ENCODE peak calls at places on chromosomes 3 and 15, in ten cellular contexts. O is stimulated activated CD8-positive, alpha-beta memory T cell treated with anti-CD3 and anti-CD28 coated beads, Interleukin-12 subunit alpha, Interleukin-12 subunit beta, amount 100 ng/mL, for 4 hours; C is NCI-H345; Z is AG10803; A is HEK293T; U is WTC11; H is astrocyte of the spinal cord; I is activated CD4-positive, alpha-beta T cell treated with anti-CD3 and anti-CD28 coated beads for 36 hours; F is effector CD4-positive, alpha-beta T cell; R is EL. X is an unnamed sample.

GRCh38 chr15:85620321-85621044 is 174.2 kb downstream of the KLHL25 start:
- DNase-seq in O (no peak), C (no peak), Z (peak), A (no peak), U (no peak), H (peak), I (peak), F (peak), R (peak), X (no peak)

GRCh38 chr3:135093121-135093520 is 298.1 kb downstream of the EPHB1 start:
- DNase-seq in O (no peak), C (no peak), Z (no peak), A (no peak), U (no peak), H (no peak), I (no peak), F (no peak), R (no peak), X (no peak)

GRCh38 chr15:43932907-43933306 is 106.1 kb downstream of the WDR76 start:
- DNase-seq in O (no peak), C (peak), Z (no peak), A (no peak), U (no peak), H (peak), I (no peak), F (no peak), R (no peak), X (no peak)

GRCh38 chr15:26873846-26874245 is 7.0 kb downstream of the GABRA5 start:
- DNase-seq in O (no peak), C (no peak), Z (peak), A (no peak), U (no peak), H (peak), I (no peak), F (no peak), R (no peak), X (no peak)

GRCh38 chr3:16253601-16254000 is 11.1 kb downstream of the DPH3 start:
- DNase-seq in O (no peak), C (no peak), Z (peak), A (no peak), U (no peak), H (no peak), I (no peak), F (no peak), R (no peak), X (peak)

GRCh38 chr3:189146842-189147241 is 24.9 kb upstream of the TPRG1 start:
- DNase-seq in O (no peak), C (no peak), Z (no peak), A (no peak), U (no peak), H (no peak), I (no peak), F (no peak), R (peak), X (no peak)

GRCh38 chr3:123834631-123835030 is 49.5 kb downstream of the MYLK start:
- DNase-seq in O (no peak), C (no peak), Z (peak), A (no peak), U (no peak), H (peak), I (no peak), F (no peak), R (peak), X (no peak)

GRCh38 chr3:136378011-136378410 is 127.9 kb downstream of the PCCB start:
- DNase-seq in O (no peak), C (no peak), Z (no peak), A (no peak), U (no peak), H (no peak), I (no peak), F (no peak), R (no peak), X (no peak)

GRCh38 chr3:164453695-164454094 is 624.6 kb downstream of the SI start:
- DNase-seq in O (no peak), C (no peak), Z (no peak), A (no peak), U (no peak), H (no peak), I (no peak), F (no peak), R (no peak), X (no peak)

GRCh38 chr15:64004582-64004981 is 41.7 kb downstream of the DAPK2 start:
- DNase-seq in O (no peak), C (no peak), Z (no peak), A (no peak), U (no peak), H (no peak), I (no peak), F (no peak), R (peak), X (no peak)

GRCh38 chr15:89419370-89419984 is 76.9 kb downstream of the RHCG start:
- DNase-seq in O (no peak), C (no peak), Z (no peak), A (peak), U (peak), H (no peak), I (peak), F (peak), R (peak), X (no peak)

GRCh38 chr15:72231847-72232461 is 964 bp upstream of the PKM start:
- DNase-seq in O (peak), C (peak), Z (peak), A (no peak), U (no peak), H (peak), I (peak), F (peak), R (peak), X (peak)

GRCh38 chr3:20857636-20858035 is 671.6 kb upstream of the SGO1 start:
- DNase-seq in O (no peak), C (no peak), Z (peak), A (no peak), U (no peak), H (peak), I (no peak), F (no peak), R (peak), X (no peak)

GRCh38 chr15:89783861-89784685 is 7.9 kb downstream of the MESP2 start:
- DNase-seq in O (no peak), C (no peak), Z (no peak), A (no peak), U (no peak), H (no peak), I (no peak), F (no peak), R (no peak), X (no peak)

GRCh38 chr15:65044724-65045481 is at the start of gene SLC51B:
- DNase-seq in O (no peak), C (no peak), Z (no peak), A (no peak), U (no peak), H (no peak), I (no peak), F (no peak), R (no peak), X (peak)

GRCh38 chr3:160577551-160578195 is 12.3 kb upstream of the KPNA4 start:
- DNase-seq in O (no peak), C (no peak), Z (no peak), A (peak), U (no peak), H (no peak), I (no peak), F (no peak), R (peak), X (no peak)

GRCh38 chr3:32239638-32240550 is 1.4 kb downstream of the CMTM8 start:
- DNase-seq in O (no peak), C (peak), Z (no peak), A (peak), U (peak), H (peak), I (peak), F (peak), R (peak), X (peak)

GRCh38 chr3:182692021-182692420 is 101.3 kb upstream of the ATP11B start:
- DNase-seq in O (no peak), C (no peak), Z (no peak), A (no peak), U (no peak), H (no peak), I (no peak), F (no peak), R (no peak), X (no peak)